ENCODE peak calls at places on chromosome X, in four cellular contexts. One of them, this sample, is unnamed.

GRCh38 chrX:40539214-40540142 is 41.3 kb upstream of the ATP6AP2 start:
- DNase-seq in GM23338: peak
- DNase-seq in NCI-H2171: no peak
- DNase-seq in Caki2: no peak
- DNase-seq in this sample: peak

GRCh38 chrX:41406211-41406610 is 40.9 kb upstream of the NYX start:
- DNase-seq in GM23338: no peak
- DNase-seq in NCI-H2171: no peak
- DNase-seq in Caki2: no peak
- DNase-seq in this sample: no peak

GRCh38 chrX:53074987-53075386 is 7.2 kb upstream of the TSPYL2 start:
- DNase-seq in GM23338: peak
- DNase-seq in NCI-H2171: no peak
- DNase-seq in Caki2: no peak
- DNase-seq in this sample: no peak

GRCh38 chrX:28042260-28042659 is 61.0 kb upstream of the DCAF8L1 start:
- DNase-seq in GM23338: no peak
- DNase-seq in NCI-H2171: no peak
- DNase-seq in Caki2: no peak
- DNase-seq in this sample: no peak

GRCh38 chrX:12867746-12868145 is 874 bp downstream of the TLR7 start:
- DNase-seq in GM23338: no peak
- DNase-seq in NCI-H2171: no peak
- DNase-seq in Caki2: no peak
- DNase-seq in this sample: no peak

GRCh38 chrX:136525738-136526606 is 6.0 kb upstream of the VGLL1 start:
- DNase-seq in GM23338: no peak
- DNase-seq in NCI-H2171: no peak
- DNase-seq in Caki2: peak
- DNase-seq in this sample: peak

GRCh38 chrX:78102100-78102499 is 1.9 kb upstream of the PGK1 start:
- DNase-seq in GM23338: no peak
- DNase-seq in NCI-H2171: no peak
- DNase-seq in Caki2: peak
- DNase-seq in this sample: no peak

GRCh38 chrX:10483191-10483808 is 137.1 kb downstream of the MID1 start:
- DNase-seq in GM23338: no peak
- DNase-seq in NCI-H2171: no peak
- DNase-seq in Caki2: peak
- DNase-seq in this sample: peak

GRCh38 chrX:7179446-7179845 is 31.5 kb upstream of the PUDP start:
- DNase-seq in GM23338: no peak
- DNase-seq in NCI-H2171: no peak
- DNase-seq in Caki2: no peak
- DNase-seq in this sample: no peak

GRCh38 chrX:78618987-78619386 is 40.1 kb downstream of the RTL3 start:
- DNase-seq in GM23338: no peak
- DNase-seq in NCI-H2171: no peak
- DNase-seq in Caki2: no peak
- DNase-seq in this sample: no peak

GRCh38 chrX:119667111-119667928 is 25.6 kb downstream of the SEPTIN6 start:
- DNase-seq in GM23338: no peak
- DNase-seq in NCI-H2171: peak
- DNase-seq in Caki2: no peak
- DNase-seq in this sample: no peak

GRCh38 chrX:54785901-54786300 is 12.2 kb downstream of the ITIH6 start:
- DNase-seq in GM23338: peak
- DNase-seq in NCI-H2171: no peak
- DNase-seq in Caki2: no peak
- DNase-seq in this sample: peak

GRCh38 chrX:153744210-153745066 is 19.6 kb upstream of the PLXNB3 start:
- DNase-seq in GM23338: peak
- DNase-seq in NCI-H2171: no peak
- DNase-seq in Caki2: no peak
- DNase-seq in this sample: peak

GRCh38 chrX:36867143-36867542 is 141.0 kb upstream of the FAM47C start:
- DNase-seq in GM23338: peak
- DNase-seq in NCI-H2171: no peak
- DNase-seq in Caki2: peak
- DNase-seq in this sample: no peak

GRCh38 chrX:129842510-129843208 is 1.0 kb downstream of the ZDHHC9 start:
- DNase-seq in GM23338: peak
- DNase-seq in NCI-H2171: no peak
- DNase-seq in Caki2: no peak
- DNase-seq in this sample: peak

GRCh38 chrX:41014776-41015175 is 70.5 kb upstream of the USP9X start:
- DNase-seq in GM23338: no peak
- DNase-seq in NCI-H2171: no peak
- DNase-seq in Caki2: no peak
- DNase-seq in this sample: no peak

GRCh38 chrX:134622056-134622812 is 36.0 kb downstream of the PLAC1 start:
- DNase-seq in GM23338: peak
- DNase-seq in NCI-H2171: no peak
- DNase-seq in Caki2: peak
- DNase-seq in this sample: peak

GRCh38 chrX:41482153-41482850 is 35.2 kb downstream of the NYX start:
- DNase-seq in GM23338: no peak
- DNase-seq in NCI-H2171: no peak
- DNase-seq in Caki2: no peak
- DNase-seq in this sample: no peak

GRCh38 chrX:3393581-3394111 is 47.2 kb upstream of the MXRA5 start:
- DNase-seq in GM23338: no peak
- DNase-seq in NCI-H2171: no peak
- DNase-seq in Caki2: peak
- DNase-seq in this sample: no peak

GRCh38 chrX:147637190-147637589 is 274.5 kb upstream of the FMR1 start:
- DNase-seq in GM23338: no peak
- DNase-seq in NCI-H2171: no peak
- DNase-seq in Caki2: no peak
- DNase-seq in this sample: no peak

GRCh38 chrX:97050413-97050812 is 166.7 kb downstream of the RPA4 start:
- DNase-seq in GM23338: no peak
- DNase-seq in NCI-H2171: no peak
- DNase-seq in Caki2: no peak
- DNase-seq in this sample: no peak

GRCh38 chrX:129769467-129770154 is 10.1 kb upstream of the SASH3 start:
- DNase-seq in GM23338: no peak
- DNase-seq in NCI-H2171: no peak
- DNase-seq in Caki2: no peak
- DNase-seq in this sample: no peak

GRCh38 chrX:46758956-46759644 is at the start of gene SLC9A7:
- DNase-seq in GM23338: peak
- DNase-seq in NCI-H2171: peak
- DNase-seq in Caki2: peak
- DNase-seq in this sample: peak

GRCh38 chrX:97524997-97525396 is 641.3 kb downstream of the RPA4 start:
- DNase-seq in GM23338: no peak
- DNase-seq in NCI-H2171: no peak
- DNase-seq in Caki2: no peak
- DNase-seq in this sample: no peak

GRCh38 chrX:19855700-19856381 is 31.6 kb downstream of the SH3KBP1 start:
- DNase-seq in GM23338: no peak
- DNase-seq in NCI-H2171: no peak
- DNase-seq in Caki2: peak
- DNase-seq in this sample: no peak

GRCh38 chrX:153571159-153571908 is 27.6 kb downstream of the CCNQ start:
- DNase-seq in GM23338: no peak
- DNase-seq in NCI-H2171: no peak
- DNase-seq in Caki2: no peak
- DNase-seq in this sample: no peak

GRCh38 chrX:140447150-140447549 is 57.7 kb downstream of the SOX3 start:
- DNase-seq in GM23338: no peak
- DNase-seq in NCI-H2171: no peak
- DNase-seq in Caki2: no peak
- DNase-seq in this sample: no peak